ENCODE peak calls at places on chromosomes 3 and 15, in seven cellular contexts. W is pancreas, J is type B pancreatic cell, D is cardiac muscle cell, O is heart right ventricle, R is upper lobe of right lung, Q is BE2C. C is an unnamed sample.

GRCh38 chr3:100269410-100270217 is 8.8 kb downstream of the TBC1D23 start:
- DNase-seq in W (no peak), J (no peak), D (peak), O (no peak), R (no peak), Q (no peak), C (no peak)

GRCh38 chr3:123089611-123090301 is 22.9 kb downstream of the PDIA5 start:
- DNase-seq in W (peak), J (no peak), D (no peak), O (peak), R (peak), Q (no peak), C (no peak)

GRCh38 chr15:77974098-77974414 is 103.5 kb downstream of the TBC1D2B start:
- DNase-seq in W (no peak), J (peak), D (peak), O (peak), R (peak), Q (peak), C (peak)

GRCh38 chr3:36065321-36065720 is 315.0 kb upstream of the STAC start:
- DNase-seq in W (no peak), J (no peak), D (no peak), O (no peak), R (no peak), Q (no peak), C (no peak)

GRCh38 chr15:25508369-25509002 is 69.7 kb upstream of the UBE3A start:
- DNase-seq in W (no peak), J (no peak), D (peak), O (no peak), R (no peak), Q (no peak), C (peak)

GRCh38 chr15:71708052-71708432 is 102.3 kb upstream of the NR2E3 start:
- DNase-seq in W (no peak), J (no peak), D (no peak), O (no peak), R (no peak), Q (no peak), C (no peak)

GRCh38 chr15:94239474-94239873 is 8.1 kb downstream of the MCTP2 start:
- DNase-seq in W (no peak), J (no peak), D (no peak), O (no peak), R (no peak), Q (no peak), C (no peak)

GRCh38 chr3:50155891-50156290 is 767 bp downstream of the SEMA3F start:
- DNase-seq in W (no peak), J (no peak), D (no peak), O (no peak), R (no peak), Q (no peak), C (no peak)

GRCh38 chr15:67593561-67593960 is 51.1 kb downstream of the MAP2K5 start:
- DNase-seq in W (no peak), J (no peak), D (no peak), O (no peak), R (no peak), Q (no peak), C (no peak)

GRCh38 chr3:150251654-150252053 is 156.4 kb upstream of the TSC22D2 start:
- DNase-seq in W (no peak), J (no peak), D (peak), O (no peak), R (no peak), Q (no peak), C (no peak)

GRCh38 chr3:11661827-11662226 is 18.1 kb upstream of the VGLL4 start:
- DNase-seq in W (peak), J (no peak), D (peak), O (no peak), R (no peak), Q (no peak), C (no peak)

GRCh38 chr3:50245831-50246516 is 10.0 kb downstream of the GNAI2 start:
- DNase-seq in W (peak), J (peak), D (peak), O (peak), R (peak), Q (peak), C (peak)

GRCh38 chr15:82680200-82681102 is 29.2 kb downstream of the AP3B2 start:
- DNase-seq in W (peak), J (peak), D (no peak), O (peak), R (peak), Q (peak), C (peak)

GRCh38 chr15:69035205-69035917 is 20.9 kb downstream of the NOX5 start:
- DNase-seq in W (no peak), J (no peak), D (peak), O (no peak), R (no peak), Q (peak), C (no peak)

GRCh38 chr15:98904466-98905048 is 103.0 kb downstream of the PGPEP1L start:
- DNase-seq in W (no peak), J (no peak), D (peak), O (no peak), R (no peak), Q (peak), C (peak)

GRCh38 chr3:143263844-143264243 is 144.3 kb downstream of the CHST2 start:
- DNase-seq in W (no peak), J (no peak), D (no peak), O (no peak), R (no peak), Q (no peak), C (no peak)

GRCh38 chr15:88792342-88793282 is 10.6 kb upstream of the ACAN start:
- DNase-seq in W (no peak), J (no peak), D (no peak), O (no peak), R (no peak), Q (no peak), C (no peak)

GRCh38 chr3:136186330-136186729 is 9.8 kb downstream of the MSL2 start:
- DNase-seq in W (no peak), J (no peak), D (no peak), O (no peak), R (no peak), Q (no peak), C (no peak)

GRCh38 chr3:171000281-171000680 is 26.2 kb downstream of the SLC2A2 start:
- DNase-seq in W (no peak), J (no peak), D (no peak), O (no peak), R (no peak), Q (no peak), C (no peak)

GRCh38 chr3:157393076-157393475 is 43.6 kb upstream of the PTX3 start:
- DNase-seq in W (no peak), J (no peak), D (no peak), O (no peak), R (no peak), Q (no peak), C (no peak)

GRCh38 chr15:76209948-76210347 is 101.3 kb downstream of the ETFA start:
- DNase-seq in W (no peak), J (no peak), D (peak), O (no peak), R (no peak), Q (no peak), C (no peak)

GRCh38 chr15:88621789-88622604 is 857 bp downstream of the AEN start:
- DNase-seq in W (no peak), J (no peak), D (no peak), O (no peak), R (no peak), Q (no peak), C (peak)

GRCh38 chr3:157122116-157122515 is 37.8 kb downstream of the CCNL1 start:
- DNase-seq in W (no peak), J (no peak), D (peak), O (no peak), R (no peak), Q (no peak), C (no peak)

GRCh38 chr3:141308588-141309218 is 59.6 kb upstream of the ZBTB38 start:
- DNase-seq in W (peak), J (no peak), D (peak), O (peak), R (peak), Q (peak), C (no peak)

GRCh38 chr15:69929905-69930630 is 167.6 kb downstream of the TLE3 start:
- DNase-seq in W (no peak), J (no peak), D (no peak), O (no peak), R (no peak), Q (no peak), C (no peak)

GRCh38 chr3:1251282-1252060 is 158.6 kb downstream of the CNTN6 start:
- DNase-seq in W (no peak), J (no peak), D (no peak), O (no peak), R (no peak), Q (no peak), C (no peak)

GRCh38 chr3:74614133-74614967 is at the start of gene CNTN3:
- DNase-seq in W (peak), J (peak), D (peak), O (peak), R (peak), Q (peak), C (no peak)
- TF ChIP-seq CTCF in W (no peak), J (no peak), D (no peak), O (no peak), R (no peak), Q (no peak), C (no peak)

GRCh38 chr15:31444844-31445243 is 118.2 kb downstream of the KLF13 start:
- DNase-seq in W (no peak), J (no peak), D (no peak), O (no peak), R (no peak), Q (no peak), C (no peak)

GRCh38 chr15:31438601-31439265 is 112.1 kb downstream of the KLF13 start:
- DNase-seq in W (no peak), J (no peak), D (no peak), O (no peak), R (peak), Q (no peak), C (no peak)

GRCh38 chr15:31439328-31439727 is 112.7 kb downstream of the KLF13 start:
- DNase-seq in W (no peak), J (no peak), D (no peak), O (no peak), R (no peak), Q (peak), C (peak)

GRCh38 chr15:31440754-31441298 is 114.2 kb downstream of the KLF13 start:
- DNase-seq in W (peak), J (no peak), D (peak), O (peak), R (peak), Q (peak), C (peak)

DNA sequence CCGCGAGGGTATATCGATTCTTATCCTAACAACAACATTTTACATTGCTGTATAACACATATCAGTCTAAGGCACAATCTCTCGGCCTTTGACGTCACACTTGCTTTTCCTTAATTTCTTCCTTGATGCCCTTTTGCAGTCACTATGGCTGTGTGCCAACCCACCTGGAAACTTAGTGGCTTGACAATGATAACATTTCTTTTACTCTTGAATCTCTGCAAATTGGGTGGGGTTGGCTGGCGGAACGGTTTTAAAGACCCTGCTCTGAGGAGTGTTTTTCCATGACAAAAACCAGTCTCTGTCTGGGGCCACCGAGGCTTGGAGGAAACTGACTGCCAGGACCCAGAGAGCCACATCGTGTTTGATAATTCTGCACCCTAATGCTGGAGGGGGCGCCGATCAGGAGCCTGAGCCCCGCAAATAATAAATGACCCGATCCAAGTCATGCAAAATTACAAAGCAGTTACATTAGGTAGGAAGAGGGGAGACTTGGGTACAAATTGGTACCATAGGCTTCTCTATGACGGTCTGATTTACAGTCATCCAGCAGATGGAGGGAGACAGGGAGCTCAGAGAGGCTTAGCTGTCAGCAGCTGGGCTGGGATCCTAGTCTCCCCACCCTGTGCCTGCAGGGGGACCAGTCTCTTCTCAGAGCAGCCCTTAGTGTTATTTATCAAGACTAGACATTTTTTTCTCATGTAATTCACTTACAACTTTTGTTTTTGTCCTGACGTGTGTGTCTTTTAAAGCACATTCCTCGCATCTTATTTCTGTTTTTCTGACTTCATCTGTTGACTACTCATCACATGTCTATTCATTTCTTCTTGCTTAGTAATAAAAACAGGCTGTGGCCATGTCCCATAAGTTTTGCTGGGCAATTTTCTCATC is 115.8 kb downstream of the KLF13 start:
- DNase-seq in W (no peak), J (no peak), D (peak), O (peak), R (no peak), Q (peak), C (no peak)
- TF ChIP-seq CTCF in W (no peak), J (peak), D (peak), O (no peak), R (peak), Q (peak), C (no peak)

GRCh38 chr3:129608087-129608935 is 1.8 kb upstream of the PLXND1 start:
- DNase-seq in W (no peak), J (no peak), D (peak), O (peak), R (no peak), Q (peak), C (no peak)
- TF ChIP-seq CTCF in W (no peak), J (peak), D (peak), O (no peak), R (peak), Q (peak), C (no peak)

DNA sequence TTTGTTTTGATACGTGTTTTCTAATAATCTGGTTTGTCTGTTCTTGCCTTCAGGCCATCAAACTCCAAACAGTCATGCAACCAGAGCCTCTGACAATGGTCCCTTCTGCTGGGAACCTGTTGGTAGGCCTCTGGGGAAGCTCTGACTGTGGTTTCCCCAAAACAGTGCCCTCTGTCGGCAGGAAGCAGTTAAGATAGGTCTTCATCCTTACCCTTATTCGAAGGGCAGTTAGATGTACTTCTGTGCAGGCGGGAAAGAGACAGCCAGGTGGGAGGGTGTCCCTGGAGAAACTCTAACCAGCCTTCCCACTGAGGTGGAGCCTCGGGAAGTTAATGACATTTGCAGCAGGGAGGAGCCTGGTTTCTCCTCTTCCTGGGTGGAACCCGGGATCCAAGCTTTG is 81.6 kb upstream of the CHMP2B start:
- DNase-seq in W (no peak), J (no peak), D (peak), O (no peak), R (no peak), Q (peak), C (peak)
- TF ChIP-seq CTCF in W (no peak), J (peak), D (peak), O (no peak), R (no peak), Q (peak), C (no peak)

GRCh38 chr3:182910939-182911781 is 69.2 kb downstream of the DCUN1D1 start:
- DNase-seq in W (no peak), J (no peak), D (no peak), O (no peak), R (no peak), Q (no peak), C (no peak)

GRCh38 chr3:182912476-182912875 is 67.9 kb downstream of the DCUN1D1 start:
- DNase-seq in W (no peak), J (no peak), D (no peak), O (no peak), R (no peak), Q (no peak), C (no peak)

GRCh38 chr3:182908471-182908870 is 71.9 kb downstream of the DCUN1D1 start:
- DNase-seq in W (no peak), J (no peak), D (no peak), O (no peak), R (no peak), Q (no peak), C (no peak)

GRCh38 chr3:182911782-182912111 is 68.6 kb downstream of the DCUN1D1 start:
- DNase-seq in W (no peak), J (no peak), D (no peak), O (no peak), R (no peak), Q (no peak), C (no peak)

GRCh38 chr3:182909318-182910040 is 70.9 kb downstream of the DCUN1D1 start:
- DNase-seq in W (no peak), J (no peak), D (peak), O (no peak), R (no peak), Q (no peak), C (peak)
- TF ChIP-seq CTCF in W (peak), J (peak), D (peak), O (peak), R (peak), Q (peak), C (no peak)

GRCh38 chr15:57947781-57948180 is 117.7 kb downstream of the ALDH1A2 start:
- DNase-seq in W (no peak), J (no peak), D (peak), O (peak), R (no peak), Q (peak), C (no peak)

GRCh38 chr15:57941816-57942215 is 123.7 kb downstream of the ALDH1A2 start:
- DNase-seq in W (no peak), J (no peak), D (no peak), O (no peak), R (no peak), Q (no peak), C (no peak)

GRCh38 chr15:57947282-57947681 is 118.2 kb downstream of the ALDH1A2 start:
- DNase-seq in W (no peak), J (no peak), D (no peak), O (no peak), R (no peak), Q (no peak), C (no peak)

GRCh38 chr15:57946491-57947048 is 118.9 kb downstream of the ALDH1A2 start:
- DNase-seq in W (no peak), J (no peak), D (no peak), O (no peak), R (no peak), Q (no peak), C (no peak)

GRCh38 chr15:57943766-57944165 is 121.7 kb downstream of the ALDH1A2 start:
- DNase-seq in W (no peak), J (no peak), D (no peak), O (no peak), R (no peak), Q (no peak), C (no peak)
- TF ChIP-seq CTCF in W (no peak), J (no peak), D (no peak), O (no peak), R (no peak), Q (no peak), C (no peak)

GRCh38 chr15:87033056-87033455 is 953.4 kb downstream of the AGBL1 start:
- DNase-seq in W (no peak), J (no peak), D (peak), O (no peak), R (no peak), Q (peak), C (no peak)

GRCh38 chr15:87034886-87035285 is 955.2 kb downstream of the AGBL1 start:
- DNase-seq in W (no peak), J (no peak), D (no peak), O (no peak), R (no peak), Q (no peak), C (no peak)

GRCh38 chr15:87038404-87038803 is 958.7 kb downstream of the AGBL1 start:
- DNase-seq in W (no peak), J (no peak), D (no peak), O (no peak), R (no peak), Q (no peak), C (no peak)
- TF ChIP-seq CTCF in W (no peak), J (no peak), D (no peak), O (no peak), R (no peak), Q (no peak), C (no peak)

C was measured in GM13976.